ENCODE peak calls at places on chromosome 4, in seven cellular contexts. J is T-cell; X is stimulated activated CD8-positive, alpha-beta memory T cell treated with anti-CD3 and anti-CD28 coated beads, Interleukin-7, amount 100 ng/mL, for 24 hours; B is tibial artery; C is naive thymus-derived CD4-positive, alpha-beta T cell; O is NAMALWA; A is activated naive CD8-positive, alpha-beta T cell treated with anti-CD3 and anti-CD28 coated beads, Interleukin-2, amount 50 U/mL, for 16 hours. S is an unnamed sample.

GRCh38 chr4:76589402-76589801 is 154.4 kb downstream of the SHROOM3 start:
- DNase-seq in J (no peak), X (no peak), B (no peak), C (no peak), O (no peak), A (no peak), S (no peak)

GRCh38 chr4:70637239-70637920 is 8.8 kb downstream of the ENAM start:
- DNase-seq in J (no peak), X (no peak), B (no peak), C (no peak), O (no peak), A (no peak), S (no peak)

GRCh38 chr4:2042207-2042946 is 16.8 kb upstream of the NAT8L start:
- DNase-seq in J (no peak), X (no peak), B (no peak), C (peak), O (no peak), A (no peak), S (peak)

GRCh38 chr4:78369691-78370090 is 181.9 kb upstream of the ANXA3 start:
- DNase-seq in J (no peak), X (no peak), B (no peak), C (no peak), O (no peak), A (no peak), S (no peak)

GRCh38 chr4:108181704-108182103 is 13.0 kb upstream of the LEF1 start:
- DNase-seq in J (no peak), X (no peak), B (no peak), C (no peak), O (peak), A (no peak), S (no peak)

GRCh38 chr4:31461425-31461824 is 741.3 kb downstream of the PCDH7 start:
- DNase-seq in J (no peak), X (no peak), B (no peak), C (no peak), O (no peak), A (no peak), S (no peak)

GRCh38 chr4:28557755-28558154 is 1697.1 kb downstream of the STIM2 start:
- DNase-seq in J (no peak), X (no peak), B (no peak), C (no peak), O (no peak), A (no peak), S (no peak)

GRCh38 chr4:141134051-141134450 is 782 bp upstream of the RNF150 start:
- DNase-seq in J (no peak), X (no peak), B (no peak), C (no peak), O (no peak), A (no peak), S (no peak)

GRCh38 chr4:85005865-85006377 is 39.4 kb upstream of the WDFY3 start:
- DNase-seq in J (no peak), X (no peak), B (no peak), C (no peak), O (no peak), A (no peak), S (no peak)

GRCh38 chr4:5051210-5051691 is at the start of gene STK32B:
- DNase-seq in J (no peak), X (no peak), B (peak), C (no peak), O (no peak), A (no peak), S (peak)

GRCh38 chr4:8084031-8084660 is 74.5 kb downstream of the ABLIM2 start:
- DNase-seq in J (no peak), X (no peak), B (no peak), C (no peak), O (no peak), A (no peak), S (no peak)

GRCh38 chr4:159012381-159012780 is 90.5 kb upstream of the RAPGEF2 start:
- DNase-seq in J (no peak), X (no peak), B (no peak), C (no peak), O (no peak), A (no peak), S (no peak)

GRCh38 chr4:116427666-116428065 is 657.7 kb downstream of the TRAM1L1 start:
- DNase-seq in J (no peak), X (no peak), B (no peak), C (no peak), O (no peak), A (no peak), S (no peak)

GRCh38 chr4:140876597-140877364 is 120.6 kb upstream of the TBC1D9 start:
- DNase-seq in J (no peak), X (no peak), B (no peak), C (no peak), O (no peak), A (no peak), S (no peak)

GRCh38 chr4:153639556-153640475 is 44.3 kb upstream of the TLR2 start:
- DNase-seq in J (no peak), X (no peak), B (no peak), C (no peak), O (peak), A (no peak), S (no peak)

GRCh38 chr4:82898322-82899243 is 2.0 kb upstream of the THAP9 start:
- DNase-seq in J (no peak), X (no peak), B (peak), C (no peak), O (peak), A (no peak), S (no peak)

GRCh38 chr4:40686081-40686913 is 56.6 kb upstream of the RBM47 start:
- DNase-seq in J (no peak), X (no peak), B (no peak), C (no peak), O (no peak), A (no peak), S (no peak)

GRCh38 chr4:182705389-182705788 is 211.8 kb downstream of the DCTD start:
- DNase-seq in J (no peak), X (no peak), B (no peak), C (no peak), O (no peak), A (no peak), S (no peak)

GRCh38 chr4:69731826-69732225 is 28.6 kb downstream of the SULT1B1 start:
- DNase-seq in J (no peak), X (no peak), B (no peak), C (no peak), O (no peak), A (no peak), S (no peak)

GRCh38 chr4:107035711-107036601 is at the start of gene DKK2:
- DNase-seq in J (no peak), X (no peak), B (peak), C (no peak), O (no peak), A (no peak), S (peak)

GRCh38 chr4:96063639-96064038 is 223.7 kb downstream of the PDHA2 start:
- DNase-seq in J (no peak), X (no peak), B (no peak), C (no peak), O (no peak), A (no peak), S (no peak)

GRCh38 chr4:181548873-181549541 is 694.2 kb upstream of the TENM3 start:
- DNase-seq in J (no peak), X (no peak), B (no peak), C (no peak), O (no peak), A (no peak), S (no peak)

GRCh38 chr4:185254434-185254833 is 45.0 kb downstream of the SNX25 start:
- DNase-seq in J (peak), X (no peak), B (no peak), C (peak), O (no peak), A (no peak), S (no peak)

GRCh38 chr4:71009796-71010588 is 16.5 kb downstream of the DCK start:
- DNase-seq in J (no peak), X (no peak), B (no peak), C (peak), O (peak), A (no peak), S (no peak)

GRCh38 chr4:94545296-94545695 is 93.6 kb downstream of the PDLIM5 start:
- DNase-seq in J (no peak), X (no peak), B (no peak), C (no peak), O (no peak), A (no peak), S (no peak)

GRCh38 chr4:7347981-7348380 is 86.7 kb downstream of the PSAPL1 start:
- DNase-seq in J (no peak), X (no peak), B (no peak), C (no peak), O (no peak), A (no peak), S (no peak)

GRCh38 chr4:138938371-138938699 is 77.2 kb upstream of the NOCT start:
- DNase-seq in J (no peak), X (no peak), B (no peak), C (peak), O (peak), A (no peak), S (no peak)

GRCh38 chr4:101019941-101020401 is 327.4 kb downstream of the PPP3CA start:
- DNase-seq in J (peak), X (no peak), B (no peak), C (no peak), O (no peak), A (no peak), S (no peak)

GRCh38 chr4:2936773-2937145 is 26.4 kb downstream of the NOP14 start:
- DNase-seq in J (no peak), X (no peak), B (peak), C (no peak), O (peak), A (no peak), S (peak)

GRCh38 chr4:20433101-20433705 is 181.5 kb downstream of the SLIT2 start:
- DNase-seq in J (no peak), X (no peak), B (no peak), C (no peak), O (no peak), A (no peak), S (no peak)

GRCh38 chr4:96955691-96956090 is 1115.8 kb downstream of the PDHA2 start:
- DNase-seq in J (no peak), X (no peak), B (no peak), C (no peak), O (no peak), A (no peak), S (no peak)

GRCh38 chr4:15649914-15650545 is 5.1 kb downstream of the FBXL5 start:
- DNase-seq in J (peak), X (peak), B (peak), C (peak), O (peak), A (no peak), S (no peak)

GRCh38 chr4:156933633-156934258 is 37.9 kb downstream of the PDGFC start:
- DNase-seq in J (no peak), X (no peak), B (no peak), C (no peak), O (no peak), A (no peak), S (no peak)

GRCh38 chr4:25938251-25939186 is 24.5 kb downstream of the SMIM20 start:
- DNase-seq in J (no peak), X (no peak), B (peak), C (no peak), O (no peak), A (no peak), S (no peak)

GRCh38 chr4:8760561-8760960 is 111.1 kb downstream of the HMX1 start:
- DNase-seq in J (no peak), X (no peak), B (peak), C (no peak), O (no peak), A (no peak), S (peak)

GRCh38 chr4:41594439-41594838 is 56.5 kb downstream of the LIMCH1 start:
- DNase-seq in J (no peak), X (no peak), B (peak), C (no peak), O (no peak), A (no peak), S (no peak)

GRCh38 chr4:182862921-182863320 is 54.3 kb downstream of the DCTD start:
- DNase-seq in J (no peak), X (no peak), B (no peak), C (no peak), O (no peak), A (no peak), S (no peak)

GRCh38 chr4:77044458-77045124 is 31.2 kb downstream of the CCNI start:
- DNase-seq in J (no peak), X (no peak), B (no peak), C (peak), O (peak), A (no peak), S (no peak)

GRCh38 chr4:122602277-122603142 is 18.4 kb downstream of the IL21 start:
- DNase-seq in J (no peak), X (no peak), B (no peak), C (peak), O (peak), A (no peak), S (no peak)

GRCh38 chr4:85081196-85081595 is 114.7 kb upstream of the WDFY3 start:
- DNase-seq in J (no peak), X (no peak), B (no peak), C (no peak), O (peak), A (no peak), S (no peak)

S was measured in suprapubic skin.